ENCODE peak calls at places on chromosomes 12 and 14, in five cellular contexts. P is CD4-positive, CD25-positive, alpha-beta regulatory T cell; A is cardiac fibroblast; N is fibroblast of lung; Z is CD8-positive, alpha-beta T cell. H is an unnamed sample.

GRCh38 chr12:71938728-71939385 is at the start of gene TPH2:
- DNase-seq in P (peak; percentile 44), A (peak; percentile 54), N (peak; percentile 56), Z (peak; percentile 32), H (no peak)

GRCh38 chr14:100072783-100073346 is 7.6 kb downstream of the EVL start:
- DNase-seq in P (peak; percentile 69), A (no peak), N (no peak), Z (peak; percentile 68), H (no peak)

GRCh38 chr12:109157986-109158385 is 41.6 kb downstream of the ACACB start:
- DNase-seq in P (no peak), A (no peak), N (no peak), Z (no peak), H (no peak)

GRCh38 chr12:4700621-4701026 is 19.6 kb upstream of the GALNT8 start:
- DNase-seq in P (no peak), A (peak; percentile 63), N (peak; percentile 72), Z (no peak), H (peak; percentile 4)

GRCh38 chr14:22333408-22334274 is 255.4 kb downstream of the DAD1 start:
- DNase-seq in P (no peak), A (peak; percentile 82), N (peak; percentile 72), Z (no peak), H (no peak)

GRCh38 chr14:99703381-99703780 is 19.3 kb downstream of the CYP46A1 start:
- DNase-seq in P (no peak), A (no peak), N (no peak), Z (no peak), H (no peak)

GRCh38 chr14:67285876-67286452 is 44.7 kb downstream of the PALS1 start:
- DNase-seq in P (peak; percentile 22), A (peak; percentile 73), N (peak; percentile 44), Z (no peak), H (peak; percentile 31)

GRCh38 chr12:95546491-95546813 is 4.8 kb downstream of the USP44 start:
- DNase-seq in P (no peak), A (no peak), N (no peak), Z (no peak), H (no peak)

GRCh38 chr14:96086032-96086431 is 46.9 kb downstream of the C14orf132 start:
- DNase-seq in P (no peak), A (peak; percentile 59), N (peak; percentile 91), Z (no peak), H (no peak)

GRCh38 chr12:125794401-125794800 is 729.2 kb downstream of the AACS start:
- DNase-seq in P (no peak), A (peak; percentile 18), N (peak; percentile 92), Z (no peak), H (no peak)

GRCh38 chr12:32603858-32604257 is 75.2 kb upstream of the DNM1L start:
- DNase-seq in P (no peak), A (peak; percentile 84), N (peak; percentile 73), Z (no peak), H (peak; percentile 21)

GRCh38 chr12:125125271-125125670 is 60.0 kb downstream of the AACS start:
- DNase-seq in P (no peak), A (no peak), N (no peak), Z (no peak), H (no peak)

GRCh38 chr12:3117628-3118027 is 40.4 kb downstream of the TSPAN9 start:
- DNase-seq in P (no peak), A (peak; percentile 94), N (peak; percentile 96), Z (no peak), H (peak; percentile 79)

GRCh38 chr12:6460751-6461371 is 9.0 kb downstream of the TAPBPL start:
- DNase-seq in P (no peak), A (no peak), N (no peak), Z (no peak), H (no peak)

GRCh38 chr14:75915063-75915462 is 66.7 kb downstream of the TGFB3 start:
- DNase-seq in P (no peak), A (no peak), N (no peak), Z (no peak), H (no peak)

GRCh38 chr14:100905166-100905565 is 1.6 kb upstream of the RTL1 start:
- DNase-seq in P (no peak), A (no peak), N (no peak), Z (no peak), H (no peak)

GRCh38 chr14:76962303-76962660 is 66.2 kb downstream of the IRF2BPL start:
- DNase-seq in P (no peak), A (no peak), N (no peak), Z (no peak), H (no peak)

GRCh38 chr14:33676135-33676566 is 274.7 kb downstream of the EGLN3 start:
- DNase-seq in P (no peak), A (peak; percentile 65), N (peak; percentile 70), Z (no peak), H (no peak)

GRCh38 chr12:84986586-84986985 is 49.5 kb downstream of the TSPAN19 start:
- DNase-seq in P (no peak), A (peak; percentile 9), N (no peak), Z (no peak), H (no peak)

GRCh38 chr14:50321009-50321660 is 9.0 kb downstream of the DMAC2L start:
- DNase-seq in P (peak; percentile 82), A (peak; percentile 98), N (peak; percentile 94), Z (peak; percentile 57), H (peak; percentile 81)

DNA sequence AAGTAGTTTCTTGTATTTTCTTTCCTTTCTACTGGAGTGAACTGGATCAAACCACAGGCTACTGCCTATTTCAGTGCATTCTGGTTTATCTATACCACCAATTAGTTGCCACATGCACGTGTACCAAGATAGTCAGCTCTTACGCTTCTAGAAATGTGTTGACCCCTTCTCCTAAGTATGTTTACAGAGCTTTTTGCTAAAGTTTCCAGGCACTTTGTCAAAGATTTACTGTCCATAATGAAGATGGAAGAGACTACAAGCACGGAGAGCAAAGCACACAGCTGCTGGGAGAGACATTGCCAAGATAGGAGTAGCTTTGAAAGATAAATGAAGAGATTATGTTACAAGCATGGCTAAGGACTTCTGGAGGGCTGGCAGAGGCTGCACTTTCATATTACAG is 59.1 kb upstream of the KITLG start:
- DNase-seq in P (no peak), A (no peak), N (peak; percentile 66), Z (no peak), H (no peak)
- H3K4me3 ChIP-seq in P (no peak overlapping the region), A (no peak overlapping the region), N (peak overlapping the region; percentile 48), Z (no peak overlapping the region), H (no peak overlapping the region)

GRCh38 chr12:47079365-47079893 is at the start of gene PCED1B:
- DNase-seq in P (peak; percentile 38), A (peak; percentile 83), N (peak; percentile 69), Z (peak; percentile 69), H (no peak)

GRCh38 chr12:47075192-47076084 is 4.0 kb upstream of the PCED1B start:
- DNase-seq in P (no peak), A (no peak), N (no peak), Z (no peak), H (no peak)

GRCh38 chr12:47078086-47078395 is 1.4 kb upstream of the PCED1B start:
- DNase-seq in P (no peak), A (no peak), N (no peak), Z (no peak), H (no peak)

GRCh38 chr12:47078733-47079364 is 572 bp upstream of the PCED1B start:
- DNase-seq in P (peak; percentile 26), A (peak; percentile 29), N (peak; percentile 50), Z (peak; percentile 68), H (no peak)

GRCh38 chr12:47077206-47078085 is 2.0 kb upstream of the PCED1B start:
- DNase-seq in P (no peak), A (no peak), N (no peak), Z (no peak), H (no peak)
- H3K4me3 ChIP-seq in P (peak overlapping the region; percentile 93), A (no peak overlapping the region), N (no peak overlapping the region), Z (peak overlapping the region; percentile 68), H (peak overlapping the region; percentile 63)

GRCh38 chr12:120342156-120342555 is 14.6 kb upstream of the PLA2G1B start:
- DNase-seq in P (no peak), A (no peak), N (no peak), Z (no peak), H (no peak)
- H3K4me3 ChIP-seq in P (no peak overlapping the region), A (no peak overlapping the region), N (no peak overlapping the region), Z (no peak overlapping the region), H (no peak overlapping the region)

GRCh38 chr14:73758392-73759182 is 44.4 kb upstream of the PNMA1 start:
- DNase-seq in P (peak; percentile 59), A (peak; percentile 68), N (peak; percentile 61), Z (peak; percentile 72), H (no peak)
- H3K4me3 ChIP-seq in P (peak overlapping the region; percentile 77), A (peak overlapping the region; percentile 82), N (peak overlapping the region; percentile 56), Z (peak overlapping the region; percentile 81), H (peak overlapping the region; percentile 79)

H was measured in AG09309.